ENCODE peak calls at places on chromosome 2, in ten cellular contexts. O, K, M, C, R, B, Y, Z, J and P are unnamed samples.

GRCh38 chr2:62293490-62294212 is 97.7 kb downstream of the B3GNT2 start:
- DNase-seq in O (peak; percentile 54), K (peak; percentile 62), M (no peak), C (peak; percentile 55), R (peak; percentile 73), B (no peak), Y (no peak), Z (no peak), J (peak; percentile 94), P (no peak)

GRCh38 chr2:223560704-223561435 is 41.3 kb downstream of the SCG2 start:
- DNase-seq in O (peak; percentile 95), K (no peak), M (no peak), C (peak; percentile 93), R (no peak), B (peak; percentile 33), Y (no peak), Z (no peak), J (no peak), P (no peak)

GRCh38 chr2:31333527-31334183 is 80.9 kb downstream of the XDH start:
- DNase-seq in O (peak; percentile 92), K (peak; percentile 81), M (peak; percentile 66), C (peak; percentile 67), R (peak; percentile 87), B (peak; percentile 74), Y (peak; percentile 34), Z (peak; percentile 4), J (peak; percentile 89), P (peak; percentile 68)

GRCh38 chr2:219777388-219777787 is 150.0 kb downstream of the SLC4A3 start:
- DNase-seq in O (no peak), K (no peak), M (no peak), C (no peak), R (no peak), B (no peak), Y (no peak), Z (no peak), J (no peak), P (no peak)

GRCh38 chr2:237118731-237119130 is 33.0 kb downstream of the COPS8 start:
- DNase-seq in O (peak; percentile 9), K (no peak), M (no peak), C (no peak), R (no peak), B (no peak), Y (no peak), Z (no peak), J (no peak), P (no peak)

GRCh38 chr2:109459485-109459884 is 154.3 kb downstream of the SEPTIN10 start:
- DNase-seq in O (no peak), K (no peak), M (no peak), C (no peak), R (peak; percentile 83), B (no peak), Y (no peak), Z (no peak), J (no peak), P (peak; percentile 68)

GRCh38 chr2:178523596-178524134 is 43.4 kb downstream of the PLEKHA3 start:
- DNase-seq in O (peak; percentile 24), K (no peak), M (no peak), C (no peak), R (no peak), B (peak; percentile 3), Y (no peak), Z (no peak), J (no peak), P (no peak)

GRCh38 chr2:194674043-194674442 is 983.0 kb upstream of the SLC39A10 start:
- DNase-seq in O (no peak), K (no peak), M (no peak), C (no peak), R (no peak), B (no peak), Y (no peak), Z (no peak), J (no peak), P (no peak)

GRCh38 chr2:238820909-238821308 is 27.0 kb upstream of the TWIST2 start:
- DNase-seq in O (peak; percentile 27), K (no peak), M (no peak), C (no peak), R (no peak), B (no peak), Y (no peak), Z (no peak), J (no peak), P (no peak)

GRCh38 chr2:65465857-65466256 is 33.5 kb upstream of the SPRED2 start:
- DNase-seq in O (no peak), K (no peak), M (no peak), C (no peak), R (no peak), B (no peak), Y (no peak), Z (no peak), J (no peak), P (no peak)

GRCh38 chr2:101410716-101411115 is 23.4 kb upstream of the CREG2 start:
- DNase-seq in O (peak; percentile 42), K (no peak), M (no peak), C (no peak), R (no peak), B (no peak), Y (no peak), Z (no peak), J (no peak), P (no peak)

GRCh38 chr2:144835634-144836351 is 315.9 kb upstream of the ZEB2 start:
- DNase-seq in O (no peak), K (peak; percentile 9), M (no peak), C (peak; percentile 7), R (no peak), B (no peak), Y (no peak), Z (no peak), J (no peak), P (no peak)

GRCh38 chr2:65450395-65450794 is 18.0 kb upstream of the SPRED2 start:
- DNase-seq in O (no peak), K (no peak), M (no peak), C (no peak), R (no peak), B (no peak), Y (no peak), Z (no peak), J (no peak), P (no peak)

GRCh38 chr2:16707014-16707413 is 41.4 kb upstream of the CYRIA start:
- DNase-seq in O (no peak), K (no peak), M (no peak), C (no peak), R (no peak), B (no peak), Y (no peak), Z (no peak), J (no peak), P (no peak)

GRCh38 chr2:232410238-232410900 is 3.7 kb downstream of the ALPG start:
- DNase-seq in O (no peak), K (no peak), M (no peak), C (no peak), R (peak; percentile 29), B (no peak), Y (no peak), Z (no peak), J (no peak), P (no peak)

GRCh38 chr2:71003396-71003795 is 8.7 kb upstream of the TEX261 start:
- DNase-seq in O (no peak), K (no peak), M (no peak), C (no peak), R (no peak), B (no peak), Y (no peak), Z (no peak), J (no peak), P (no peak)

GRCh38 chr2:65350714-65351113 is 81.7 kb downstream of the SPRED2 start:
- DNase-seq in O (no peak), K (no peak), M (no peak), C (no peak), R (no peak), B (peak; percentile 61), Y (no peak), Z (no peak), J (peak; percentile 48), P (no peak)

GRCh38 chr2:239721531-239721930 is 303.6 kb downstream of the NDUFA10 start:
- DNase-seq in O (no peak), K (no peak), M (no peak), C (no peak), R (peak; percentile 39), B (no peak), Y (no peak), Z (no peak), J (peak; percentile 17), P (no peak)

GRCh38 chr2:235230809-235231601 is 262.8 kb upstream of the AGAP1 start:
- DNase-seq in O (peak; percentile 84), K (no peak), M (no peak), C (peak; percentile 93), R (no peak), B (no peak), Y (no peak), Z (no peak), J (no peak), P (no peak)

GRCh38 chr2:67974564-67975430 is 88.0 kb downstream of the C1D start:
- DNase-seq in O (no peak), K (peak; percentile 75), M (no peak), C (peak; percentile 12), R (peak; percentile 77), B (no peak), Y (no peak), Z (no peak), J (no peak), P (no peak)

GRCh38 chr2:156343096-156343939 is 10.8 kb upstream of the NR4A2 start:
- DNase-seq in O (peak; percentile 7), K (no peak), M (no peak), C (peak; percentile 10), R (no peak), B (no peak), Y (no peak), Z (no peak), J (no peak), P (no peak)

GRCh38 chr2:7573166-7573845 is 656.1 kb downstream of the RNF144A start:
- DNase-seq in O (no peak), K (no peak), M (no peak), C (no peak), R (no peak), B (no peak), Y (no peak), Z (no peak), J (no peak), P (no peak)

GRCh38 chr2:111161971-111162370 is 41.3 kb downstream of the BCL2L11 start:
- DNase-seq in O (no peak), K (peak; percentile 77), M (no peak), C (peak; percentile 96), R (peak; percentile 84), B (no peak), Y (no peak), Z (no peak), J (no peak), P (no peak)

GRCh38 chr2:12948963-12949353 is 232.2 kb downstream of the TRIB2 start:
- DNase-seq in O (no peak), K (no peak), M (no peak), C (no peak), R (no peak), B (no peak), Y (no peak), Z (no peak), J (no peak), P (no peak)

GRCh38 chr2:64838817-64839216 is 150.4 kb upstream of the SLC1A4 start:
- DNase-seq in O (no peak), K (no peak), M (no peak), C (no peak), R (peak; percentile 65), B (peak; percentile 58), Y (no peak), Z (peak; percentile 63), J (no peak), P (peak; percentile 92)

GRCh38 chr2:25388491-25388890 is 46.8 kb upstream of the DNMT3A start:
- DNase-seq in O (no peak), K (no peak), M (peak; percentile 32), C (no peak), R (peak; percentile 3), B (no peak), Y (no peak), Z (no peak), J (no peak), P (no peak)

GRCh38 chr2:165003443-165004130 is 48.3 kb upstream of the SLC38A11 start:
- DNase-seq in O (no peak), K (no peak), M (no peak), C (no peak), R (no peak), B (no peak), Y (no peak), Z (no peak), J (peak; percentile 58), P (no peak)

GRCh38 chr2:199874209-199874608 is 23.2 kb upstream of the FTCDNL1 start:
- DNase-seq in O (no peak), K (no peak), M (no peak), C (no peak), R (no peak), B (no peak), Y (no peak), Z (no peak), J (no peak), P (no peak)